ENCODE peak calls at places on chromosomes 3 and 15, in four cellular contexts. J is H9, Q is IMR-90, D is H1. E is an unnamed sample.

GRCh38 chr3:141108002-141108401 is 56.9 kb downstream of the SPSB4 start:
- DNase-seq in J (no peak), D (no peak), Q (no peak), E (no peak)

GRCh38 chr3:12944849-12945248 is 103.5 kb upstream of the RPL32 start:
- DNase-seq in J (no peak), Q (no peak), D (no peak), E (no peak)

GRCh38 chr15:34719051-34719882 is 35.5 kb downstream of the GJD2 start:
- DNase-seq in Q (no peak), J (no peak), D (no peak), E (no peak)

GRCh38 chr3:124882749-124883148 is 4.4 kb downstream of the ITGB5 start:
- DNase-seq in J (no peak), D (no peak), Q (peak; percentile 12), E (no peak)

GRCh38 chr3:69665026-69665739 is 74.1 kb upstream of the MITF start:
- DNase-seq in Q (no peak), D (no peak), J (no peak), E (peak; percentile 66)

GRCh38 chr3:197366301-197367044 is 68.1 kb upstream of the DLG1 start:
- DNase-seq in Q (no peak), J (no peak), D (no peak), E (no peak)

GRCh38 chr3:30004481-30004880 is 601.9 kb upstream of the TGFBR2 start:
- DNase-seq in Q (peak; percentile 42), D (no peak), J (no peak), E (no peak)

GRCh38 chr3:43748179-43748578 is 57.4 kb downstream of the ABHD5 start:
- DNase-seq in D (no peak), J (no peak), Q (peak; percentile 62), E (no peak)

GRCh38 chr3:24437326-24437725 is 57.3 kb downstream of the THRB start:
- DNase-seq in Q (no peak), J (no peak), D (no peak), E (no peak)

DNA sequence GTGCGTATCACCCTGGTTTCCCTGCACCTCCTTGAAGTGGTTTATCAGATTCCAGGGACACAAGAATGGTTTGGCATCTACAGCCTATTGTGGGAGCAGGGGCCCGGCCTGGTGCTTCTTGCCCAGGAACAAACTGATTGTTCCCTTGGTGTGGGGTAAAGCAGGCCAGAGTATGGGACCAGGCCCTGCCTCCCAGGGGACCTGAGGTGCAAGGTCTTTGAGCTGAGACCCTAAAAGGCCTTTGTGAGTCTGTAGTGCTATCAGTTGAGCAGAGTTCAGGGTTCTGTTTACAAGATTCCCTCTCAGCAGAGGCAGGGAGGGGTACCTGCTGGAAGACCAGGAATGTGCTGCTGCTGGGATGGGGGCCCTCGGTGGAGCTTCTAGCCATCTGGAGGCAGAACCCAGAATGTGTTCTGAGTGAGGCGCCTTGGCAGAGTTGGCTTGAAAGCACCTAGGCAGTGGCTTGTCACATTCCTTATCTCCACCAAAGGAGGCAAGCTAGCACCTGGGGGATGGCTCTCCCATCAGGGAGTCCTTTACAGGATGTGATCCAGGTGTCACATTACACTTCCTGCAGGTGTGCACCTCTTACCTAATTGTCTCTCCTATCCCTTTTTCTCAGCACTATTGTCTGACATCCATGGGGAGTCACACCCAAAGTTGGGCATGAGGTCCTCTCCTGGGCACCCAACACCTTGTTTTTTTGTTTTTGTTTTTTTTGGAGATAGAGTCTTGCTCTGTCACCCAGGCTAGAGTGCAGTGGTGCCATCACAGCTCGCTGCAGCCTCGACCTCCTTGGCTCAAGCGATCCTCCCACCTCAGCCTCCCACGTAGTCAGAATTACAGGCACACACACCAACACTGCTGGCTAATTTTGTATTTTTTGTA is 13.1 kb downstream of the FLNB start:
- DNase-seq in D (peak; percentile 72), J (peak; percentile 95), Q (no peak), E (peak; percentile 96)
- H2AK5ac ChIP-seq in D (peak overlapping the region; percentile 92), J (no peak overlapping the region), Q (peak overlapping the region; percentile 21), E (no peak overlapping the region)

DNA sequence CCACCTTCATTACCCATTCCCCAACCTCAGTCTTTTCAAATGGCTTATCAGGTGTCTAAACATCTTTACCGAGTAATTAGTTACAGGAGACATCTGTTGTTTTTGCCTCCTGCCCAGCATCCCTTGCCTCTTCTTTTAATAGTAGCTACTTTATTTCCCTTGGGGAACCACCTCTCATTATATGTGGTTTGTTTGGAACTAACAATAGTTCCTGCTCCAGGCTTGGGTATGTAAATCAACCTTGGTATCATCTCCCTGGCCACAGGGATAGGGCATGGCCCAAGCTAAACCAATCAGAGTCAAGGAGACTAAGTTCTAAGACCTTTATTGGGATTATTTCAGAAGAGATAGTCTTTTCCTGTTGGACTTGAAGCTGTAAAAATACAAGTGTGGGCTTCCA is 76.6 kb downstream of the ETV5 start:
- DNase-seq in Q (no peak), J (no peak), D (no peak), E (no peak)
- H2BK5ac ChIP-seq in Q (no peak overlapping the region), J (no peak overlapping the region), D (no peak overlapping the region), E (no peak overlapping the region)

DNA sequence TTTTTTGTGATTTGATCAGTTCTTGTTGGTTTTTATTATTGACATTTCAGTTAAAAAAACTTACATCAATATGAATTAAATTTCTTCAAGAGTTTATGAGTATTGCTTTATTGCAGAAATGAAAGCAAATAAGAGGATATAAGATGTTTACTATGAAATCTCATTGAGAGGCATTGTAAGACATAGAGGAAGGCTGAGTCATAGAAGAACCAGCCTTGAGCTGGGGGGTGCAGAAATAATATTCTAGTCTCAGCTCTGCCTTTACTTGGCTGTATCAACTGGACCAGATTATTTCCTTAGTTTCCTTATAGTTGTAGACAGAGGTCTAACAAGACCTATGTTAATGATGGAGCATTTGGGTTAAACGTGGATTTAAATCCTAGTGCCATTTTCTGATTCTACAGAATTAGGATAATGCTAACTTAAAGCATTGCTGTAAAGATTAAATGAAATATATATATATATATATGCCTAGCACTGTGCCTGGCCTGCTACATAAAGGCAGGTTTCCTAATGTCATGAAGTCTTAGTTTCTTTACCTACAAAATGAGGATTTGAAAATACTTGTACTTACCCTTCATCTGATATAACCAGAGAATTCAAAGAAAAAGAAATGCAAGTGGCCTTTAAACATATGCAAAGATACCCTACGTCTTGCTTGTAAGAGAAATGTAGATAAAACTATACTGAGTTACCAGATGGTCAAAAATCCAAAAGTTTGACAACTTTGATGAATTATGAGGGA is 7.3 kb downstream of the FAM98B start:
- DNase-seq in Q (peak; percentile 63), D (no peak), J (no peak), E (no peak)
- H3K56ac ChIP-seq in Q (no peak overlapping the region), D (no peak overlapping the region), J (no peak overlapping the region), E (no peak overlapping the region)

GRCh38 chr15:70439304-70439877 is 324.0 kb downstream of the UACA start:
- DNase-seq in Q (no peak), J (no peak), D (no peak), E (no peak)

GRCh38 chr15:70442211-70442610 is 321.1 kb downstream of the UACA start:
- DNase-seq in Q (no peak), J (no peak), D (no peak), E (no peak)

GRCh38 chr15:70439880-70440279 is 323.5 kb downstream of the UACA start:
- DNase-seq in D (no peak), J (no peak), Q (no peak), E (no peak)

GRCh38 chr15:70438776-70439175 is 324.6 kb downstream of the UACA start:
- DNase-seq in Q (no peak), D (no peak), J (no peak), E (no peak)

GRCh38 chr15:70440416-70441138 is 322.8 kb downstream of the UACA start:
- DNase-seq in J (no peak), D (no peak), Q (no peak), E (no peak)
- H2AK5ac ChIP-seq in J (no peak overlapping the region), D (no peak overlapping the region), Q (no peak overlapping the region), E (no peak overlapping the region)

DNA sequence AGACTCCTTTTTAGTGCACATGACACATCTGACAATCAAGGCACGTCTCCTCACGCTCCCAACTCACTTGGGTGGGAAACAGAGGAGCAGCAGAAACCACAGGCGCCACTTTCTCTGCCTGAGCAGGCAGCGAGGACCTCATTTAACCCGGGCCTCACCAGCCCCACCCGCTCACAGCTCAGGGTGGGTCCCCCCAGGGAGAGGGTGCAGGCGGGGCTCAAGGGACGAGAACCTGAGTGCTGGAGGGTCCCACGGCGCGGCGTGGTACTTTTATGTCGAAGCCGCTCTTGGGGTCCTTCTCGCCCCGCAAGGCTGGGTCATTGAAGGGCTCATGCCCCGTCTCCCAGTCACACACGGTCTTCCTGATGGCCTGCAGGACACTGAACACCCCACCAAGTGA is 62.6 kb downstream of the CYFIP1 start:
- DNase-seq in Q (no peak), J (no peak), D (no peak), E (no peak)
- H2BK5ac ChIP-seq in Q (no peak overlapping the region), J (no peak overlapping the region), D (no peak overlapping the region), E (no peak overlapping the region)

DNA sequence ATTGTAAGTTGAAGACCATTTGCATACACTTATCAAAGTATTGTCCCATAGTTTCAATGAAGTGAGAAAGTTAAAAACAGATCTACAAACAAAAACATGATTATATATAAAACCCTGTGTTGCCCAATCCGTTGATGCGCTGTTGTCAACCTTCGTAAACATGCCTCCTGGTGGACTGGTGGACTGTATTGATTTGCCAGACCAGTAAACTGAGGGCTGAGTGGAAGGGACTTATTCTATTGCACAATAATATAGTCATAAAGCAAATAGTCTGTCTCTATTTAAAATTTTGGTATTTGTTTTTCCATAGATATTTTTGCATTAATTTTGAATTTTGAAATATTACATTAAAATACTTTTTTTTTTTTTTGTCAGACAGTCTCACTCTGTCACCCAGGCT is 102.5 kb downstream of the GAP43 start:
- DNase-seq in D (no peak), J (no peak), Q (no peak), E (no peak)
- H3K56ac ChIP-seq in D (no peak overlapping the region), J (no peak overlapping the region), Q (no peak overlapping the region), E (no peak overlapping the region)

E was measured in mesendoderm.